ENCODE peak calls at places on chromosomes 4 and X, in eight cellular contexts. H is naive thymus-derived CD4-positive, alpha-beta T cell; Q is breast epithelium; S is mesothelial cell of epicardium; E is NCI-H1436 treated with DMSO at 0.1 percent for 48 hours; A is CD8-positive, alpha-beta memory T cell; X is right cardiac atrium; P is G401. L is an unnamed sample.

GRCh38 chr4:8726344-8726851 is 133.8 kb downstream of the CPZ start:
- DNase-seq in E (no peak), A (no peak), H (no peak), S (peak), P (no peak), X (no peak), Q (no peak), L (no peak)

GRCh38 chrX:119190251-119190651 is 45.8 kb upstream of the PGRMC1 start:
- DNase-seq in E (no peak), S (no peak), H (no peak), P (peak), Q (no peak), X (peak), A (no peak), L (no peak)

GRCh38 chr4:17398805-17399204 is 113.1 kb downstream of the QDPR start:
- DNase-seq in P (no peak), A (no peak), E (no peak), S (no peak), H (no peak), X (no peak), Q (no peak), L (no peak)

GRCh38 chrX:13478740-13479451 is 90.5 kb upstream of the EGFL6 start:
- DNase-seq in H (no peak), S (no peak), X (no peak), E (no peak), A (no peak), P (no peak), Q (no peak), L (no peak)

GRCh38 chr4:145734576-145735329 is 54.8 kb downstream of the C4orf51 start:
- DNase-seq in H (no peak), P (peak), Q (peak), X (peak), S (no peak), A (no peak), E (no peak), L (peak)

GRCh38 chr4:128810871-128811570 is 1.5 kb downstream of the JADE1 start:
- DNase-seq in P (peak), X (peak), S (peak), E (peak), Q (peak), H (peak), A (peak), L (peak)

GRCh38 chr4:93416337-93417102 is 412.0 kb upstream of the ATOH1 start:
- DNase-seq in H (no peak), E (no peak), Q (no peak), S (no peak), A (no peak), X (no peak), P (no peak), L (no peak)

GRCh38 chr4:141620715-141621114 is 15.7 kb upstream of the IL15 start:
- DNase-seq in S (no peak), X (no peak), Q (no peak), P (no peak), H (no peak), A (no peak), E (no peak), L (no peak)

GRCh38 chr4:145583656-145584055 is 35.5 kb upstream of the MMAA start:
- DNase-seq in E (no peak), Q (no peak), P (no peak), A (no peak), H (no peak), X (no peak), S (no peak), L (no peak)

GRCh38 chr4:105240037-105240436 is 93.4 kb downstream of the TET2 start:
- DNase-seq in X (no peak), H (no peak), Q (no peak), S (no peak), E (no peak), P (no peak), A (no peak), L (no peak)

GRCh38 chrX:39816871-39817731 is 280.7 kb downstream of the BCOR start:
- DNase-seq in P (no peak), X (no peak), Q (no peak), E (no peak), H (no peak), A (no peak), S (no peak), L (no peak)

GRCh38 chr4:151417164-151417571 is 8.2 kb downstream of the FHIP1A start:
- DNase-seq in E (no peak), S (no peak), Q (no peak), A (no peak), P (no peak), X (no peak), H (no peak), L (no peak)

GRCh38 chr4:95580226-95580625 is 31.5 kb upstream of the UNC5C start:
- DNase-seq in H (no peak), A (no peak), E (no peak), X (no peak), P (no peak), S (no peak), Q (no peak), L (no peak)

GRCh38 chr4:69049860-69050259 is 46.4 kb upstream of the UGT2B7 start:
- DNase-seq in E (no peak), Q (no peak), X (no peak), A (no peak), H (no peak), S (no peak), P (no peak), L (no peak)

L was measured in RWPE1.